ENCODE peak calls at places on chromosomes 11 and 22, in four cellular contexts. W is foreskin fibroblast, F is Caco-2, I is fibroblast of mammary gland. R is an unnamed sample.

GRCh38 chr22:42686756-42687491 is 33.7 kb downstream of the A4GALT start:
- DNase-seq in W (peak), F (peak), I (no peak), R (peak)

GRCh38 chr11:121426476-121427454 is 25.3 kb upstream of the SORL1 start:
- DNase-seq in I (no peak), W (peak), F (peak), R (peak)

GRCh38 chr11:13140028-13140870 is 131.1 kb downstream of the RASSF10 start:
- DNase-seq in I (peak), W (peak), F (peak), R (no peak)

GRCh38 chr11:36316049-36316448 is 20.0 kb downstream of the PRR5L start:
- DNase-seq in F (no peak), I (no peak), W (no peak), R (no peak)

GRCh38 chr22:29801796-29802195 is 34.6 kb downstream of the UQCR10 start:
- DNase-seq in I (no peak), W (no peak), F (peak), R (no peak)

GRCh38 chr11:80855975-80856524 is 1415.2 kb upstream of the TENM4 start:
- DNase-seq in F (no peak), W (peak), I (peak), R (no peak)

GRCh38 chr11:124656759-124657627 is 16.5 kb downstream of the SIAE start:
- DNase-seq in W (peak), I (no peak), F (no peak), R (no peak)

GRCh38 chr11:43690929-43691328 is 10.4 kb downstream of the HSD17B12 start:
- DNase-seq in W (no peak), F (no peak), I (no peak), R (no peak)

GRCh38 chr11:5522308-5522707 is 5.8 kb upstream of the UBQLNL start:
- DNase-seq in I (no peak), W (no peak), F (no peak), R (no peak)

GRCh38 chr22:43392385-43392989 is 19.3 kb upstream of the MPPED1 start:
- DNase-seq in F (no peak), I (no peak), W (no peak), R (no peak)

GRCh38 chr22:43991316-43992020 is 32.6 kb upstream of the PARVB start:
- DNase-seq in I (no peak), W (no peak), F (no peak), R (no peak)

GRCh38 chr22:44936201-44936600 is 73.6 kb downstream of the PHF21B start:
- DNase-seq in F (no peak), I (no peak), W (no peak), R (no peak)

GRCh38 chr11:96391698-96392307 is 2.0 kb downstream of the JRKL start:
- DNase-seq in W (peak), I (peak), F (no peak), R (no peak)

GRCh38 chr22:19986410-19987341 is 29.9 kb downstream of the ARVCF start:
- DNase-seq in W (peak), F (peak), I (peak), R (peak)

GRCh38 chr11:36899796-36900195 is 301.8 kb upstream of the RAG2 start:
- DNase-seq in F (no peak), W (no peak), I (no peak), R (no peak)

GRCh38 chr22:50184004-50184461 is 1.7 kb upstream of the TRABD start:
- DNase-seq in I (peak), F (no peak), W (peak), R (no peak)

GRCh38 chr11:9459573-9460321 is 1.1 kb upstream of the ZNF143 start:
- DNase-seq in I (peak), W (peak), F (peak), R (peak)

GRCh38 chr22:28792491-28793383 is 7.6 kb downstream of the XBP1 start:
- DNase-seq in W (no peak), I (no peak), F (no peak), R (no peak)

GRCh38 chr11:2271077-2271326 is 614 bp upstream of the ASCL2 start:
- DNase-seq in F (no peak), W (no peak), I (no peak), R (peak)

GRCh38 chr11:69403556-69404215 is 77.8 kb upstream of the LINC01488 start:
- DNase-seq in F (peak), I (peak), W (peak), R (no peak)

GRCh38 chr11:111361082-111361801 is 17.8 kb downstream of the POU2AF1 start:
- DNase-seq in I (no peak), W (no peak), F (no peak), R (no peak)

GRCh38 chr11:120231963-120232362 is 8.0 kb upstream of the POU2F3 start:
- DNase-seq in W (no peak), I (no peak), F (no peak), R (no peak)

GRCh38 chr11:120228794-120229384 is 11.1 kb upstream of the POU2F3 start:
- DNase-seq in I (no peak), F (peak), W (no peak), R (no peak)

GRCh38 chr11:120233207-120233803 is 6.6 kb upstream of the POU2F3 start:
- DNase-seq in I (no peak), F (no peak), W (no peak), R (no peak)

GRCh38 chr11:120229451-120230424 is 10.2 kb upstream of the POU2F3 start:
- DNase-seq in F (peak), W (peak), I (peak), R (peak)

DNA sequence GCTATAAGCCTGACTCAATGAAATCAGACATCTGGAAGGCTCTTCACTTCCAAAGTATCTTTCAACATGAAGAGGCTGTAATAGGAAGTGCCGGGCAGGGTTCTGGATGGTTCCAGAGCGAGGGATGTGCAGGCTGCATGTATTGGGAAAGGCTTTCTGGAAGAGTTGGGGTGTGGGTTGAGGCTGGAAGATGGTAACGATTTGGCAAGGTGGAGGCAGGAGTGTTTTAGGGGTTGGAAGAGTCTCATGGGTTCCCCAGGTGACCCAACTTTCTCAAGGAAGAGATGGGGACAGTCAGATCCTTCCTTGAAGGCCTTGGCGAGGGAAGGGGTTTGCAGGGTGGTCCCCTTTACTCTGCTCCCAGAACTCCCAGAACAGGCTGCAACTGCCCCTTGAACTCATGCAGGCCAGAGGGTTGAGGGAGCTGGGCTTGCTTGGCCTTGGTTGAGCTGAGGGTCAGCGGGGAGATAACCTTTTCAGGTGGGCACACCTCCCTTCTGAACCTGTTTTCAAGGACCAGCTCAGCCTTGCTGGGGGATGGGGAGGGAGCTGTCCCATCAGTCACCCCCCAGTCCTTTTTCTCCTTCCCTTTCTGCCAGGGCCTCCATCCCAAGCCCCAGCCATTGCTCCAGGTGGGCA is 9.4 kb upstream of the POU2F3 start:
- DNase-seq in W (no peak), I (no peak), F (no peak), R (no peak)
- TF ChIP-seq CTCF in W (no peak), I (no peak), F (no peak), R (no peak)

GRCh38 chr11:114439229-114440120 is at the start of gene REXO2:
- DNase-seq in I (peak), W (peak), F (peak), R (peak)
- TF ChIP-seq CTCF in I (no peak), W (peak), F (peak), R (peak)

GRCh38 chr22:21094911-21095772 is 49.4 kb downstream of the LRRC74B start:
- DNase-seq in W (no peak), I (no peak), F (no peak), R (no peak)

GRCh38 chr22:21100149-21101032 is 54.6 kb downstream of the LRRC74B start:
- DNase-seq in W (peak), I (peak), F (no peak), R (no peak)

GRCh38 chr22:21099578-21099977 is 53.8 kb downstream of the LRRC74B start:
- DNase-seq in W (no peak), I (no peak), F (no peak), R (no peak)

GRCh38 chr22:21095773-21096107 is 50.0 kb downstream of the LRRC74B start:
- DNase-seq in F (no peak), I (no peak), W (no peak), R (no peak)

GRCh38 chr22:21098099-21098671 is 52.4 kb downstream of the LRRC74B start:
- DNase-seq in F (no peak), W (no peak), I (peak), R (no peak)
- TF ChIP-seq CTCF in F (peak), W (no peak), I (peak), R (no peak)

GRCh38 chr11:40293655-40294342 is 1165.7 kb downstream of the LRRC4C start:
- DNase-seq in I (peak), F (peak), W (peak), R (peak)
- TF ChIP-seq CTCF in I (peak), F (peak), W (peak), R (peak)

DNA sequence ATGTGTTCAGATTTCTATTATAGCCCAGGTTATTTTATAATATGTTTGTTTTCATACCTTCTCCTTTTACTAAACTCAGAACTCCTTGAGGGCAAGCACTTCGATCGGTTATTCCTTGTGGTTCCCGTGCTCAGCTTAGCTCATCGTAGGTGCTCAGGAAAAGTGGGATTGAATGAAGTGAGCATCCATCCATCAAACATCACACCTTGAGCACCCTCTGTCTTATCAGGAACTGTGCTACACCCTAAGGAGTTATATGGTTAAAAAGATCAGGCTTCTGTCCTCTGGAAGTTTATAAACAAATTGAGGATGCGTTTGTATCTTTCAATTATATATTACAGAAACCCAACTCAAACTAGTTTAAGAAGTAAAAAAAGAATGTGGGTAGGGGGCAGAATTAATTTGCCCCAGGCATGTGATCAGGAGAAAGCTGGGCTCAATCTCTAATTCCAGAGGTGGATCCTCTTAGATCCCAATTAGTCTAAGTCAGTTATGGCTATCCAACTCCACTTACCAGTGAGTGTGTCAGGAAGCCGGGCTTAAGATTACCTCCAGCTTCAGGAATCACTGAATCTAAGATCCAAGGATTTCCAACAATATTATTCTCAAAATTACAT is 59.9 kb upstream of the RRAS2 start:
- DNase-seq in I (peak), W (peak), F (peak), R (peak)
- TF ChIP-seq CTCF in I (peak), W (peak), F (peak), R (peak)

DNA sequence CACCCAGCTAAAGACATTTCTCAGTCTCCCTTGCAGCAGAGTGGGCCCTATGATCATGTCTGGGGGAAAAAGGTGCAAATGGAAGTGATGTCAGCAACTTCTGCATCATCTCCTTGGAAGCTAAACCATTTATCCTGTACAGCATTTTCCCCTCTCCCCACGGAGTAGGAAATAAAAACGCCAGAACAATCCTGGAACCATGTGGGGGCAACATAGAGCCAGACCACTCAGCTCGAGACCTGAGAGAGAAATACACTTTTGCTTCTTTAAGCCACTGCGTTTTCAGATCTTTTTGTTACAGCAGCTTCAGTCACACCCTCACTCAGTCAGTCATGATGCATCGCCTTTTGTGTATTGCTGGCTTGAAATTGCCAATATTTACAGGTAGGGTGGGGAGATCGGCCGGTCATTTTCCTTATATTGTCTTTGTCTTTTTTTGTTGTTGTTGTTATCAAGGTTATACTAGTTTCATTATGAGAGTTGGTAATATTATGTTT is 9.1 kb upstream of the RAC2 start:
- DNase-seq in F (no peak), I (no peak), W (no peak), R (no peak)
- TF ChIP-seq CTCF in F (no peak), I (peak), W (peak), R (no peak)

GRCh38 chr11:75277991-75278790 is 37.6 kb downstream of the TPBGL start:
- DNase-seq in W (no peak), I (no peak), F (no peak), R (no peak)
- TF ChIP-seq CTCF in W (no peak), I (no peak), F (no peak), R (no peak)

DNA sequence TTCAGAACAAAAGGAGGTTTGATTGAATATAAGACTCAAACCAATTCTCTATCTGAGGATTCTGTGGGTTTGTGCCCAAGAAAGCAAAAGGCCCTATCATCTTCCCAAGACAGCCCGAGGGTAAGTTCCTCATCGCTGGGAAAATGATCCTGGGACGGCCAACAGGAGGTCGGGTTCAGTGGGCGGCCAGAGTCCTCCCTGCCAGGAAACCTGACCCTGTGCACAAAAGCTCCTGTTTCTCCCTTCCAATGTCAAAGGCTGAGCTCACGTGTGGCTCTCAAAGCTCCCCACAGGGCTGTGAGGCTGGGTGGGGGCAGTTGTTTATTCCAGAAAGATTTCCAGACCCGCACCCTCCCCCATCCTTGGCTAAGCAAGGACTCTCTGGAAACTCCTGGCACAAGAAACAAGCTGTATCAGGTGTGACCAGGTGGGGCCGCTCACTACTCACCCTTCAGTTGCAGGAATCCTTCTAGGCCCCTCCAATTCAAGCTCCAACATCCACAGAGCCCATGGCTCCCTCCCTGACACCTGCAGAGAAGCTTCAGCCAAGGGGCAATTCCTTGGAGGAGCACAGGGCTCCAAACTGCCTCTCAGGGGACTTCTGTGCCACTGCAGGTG is 131.9 kb downstream of the SHANK2 start:
- DNase-seq in I (peak), W (no peak), F (peak), R (no peak)
- TF ChIP-seq CTCF in I (peak), W (no peak), F (peak), R (no peak)

R was measured in GM13976.